ENCODE peak calls at places on chromosomes 11 and 22, in seven cellular contexts. D, A, C, H, I, O and F are unnamed samples.

GRCh38 chr11:100964400-100964799 is 165.2 kb downstream of the PGR start:
- DNase-seq in D (no peak), A (no peak), C (no peak), H (no peak), I (peak; percentile 84), O (no peak), F (no peak)

GRCh38 chr11:57100638-57101312 is 81.0 kb upstream of the LRRC55 start:
- DNase-seq in D (no peak), A (no peak), C (no peak), H (no peak), I (no peak), O (no peak), F (no peak)

GRCh38 chr22:37280718-37281117 is 1.6 kb upstream of the CYTH4 start:
- DNase-seq in D (no peak), A (no peak), C (no peak), H (no peak), I (no peak), O (no peak), F (no peak)

GRCh38 chr11:20310137-20310536 is 53.4 kb upstream of the HTATIP2 start:
- DNase-seq in D (no peak), A (no peak), C (no peak), H (no peak), I (no peak), O (no peak), F (no peak)

GRCh38 chr11:103652013-103652412 is 384.4 kb upstream of the DDI1 start:
- DNase-seq in D (no peak), A (no peak), C (no peak), H (no peak), I (peak; percentile 76), O (no peak), F (no peak)

GRCh38 chr22:41341990-41342389 is 39.8 kb upstream of the TEF start:
- DNase-seq in D (no peak), A (peak; percentile 4), C (peak; percentile 59), H (no peak), I (no peak), O (no peak), F (no peak)

GRCh38 chr11:33773399-33774355 is 643 bp downstream of the FBXO3 start:
- DNase-seq in D (no peak), A (peak; percentile 2), C (peak; percentile 14), H (peak; percentile 77), I (peak; percentile 12), O (no peak), F (peak; percentile 32)

GRCh38 chr11:9535189-9535781 is 38.2 kb upstream of the WEE1 start:
- DNase-seq in D (peak; percentile 84), A (peak; percentile 78), C (peak; percentile 59), H (peak; percentile 84), I (peak; percentile 69), O (peak; percentile 93), F (peak; percentile 76)

GRCh38 chr22:37199103-37199838 is 11.2 kb upstream of the C1QTNF6 start:
- DNase-seq in D (peak; percentile 99), A (peak; percentile 99), C (peak; percentile 99), H (peak; percentile 99), I (peak; percentile 97), O (peak; percentile 99), F (peak; percentile 99)

GRCh38 chr11:122097419-122098001 is 18.5 kb downstream of the BLID start:
- DNase-seq in D (no peak), A (no peak), C (no peak), H (no peak), I (peak; percentile 79), O (no peak), F (no peak)

GRCh38 chr11:46345131-46345597 is 2.1 kb upstream of the DGKZ start:
- DNase-seq in D (no peak), A (no peak), C (no peak), H (peak; percentile 60), I (no peak), O (no peak), F (no peak)

GRCh38 chr11:9858822-9859221 is 194.9 kb downstream of the SWAP70 start:
- DNase-seq in D (no peak), A (no peak), C (peak; percentile 7), H (no peak), I (no peak), O (no peak), F (no peak)

GRCh38 chr22:49303061-49303735 is 524.5 kb downstream of the BRD1 start:
- DNase-seq in D (peak; percentile 41), A (no peak), C (no peak), H (no peak), I (no peak), O (peak; percentile 23), F (no peak)

GRCh38 chr22:25137577-25138525 is 61.8 kb upstream of the CRYBB3 start:
- DNase-seq in D (no peak), A (no peak), C (no peak), H (no peak), I (no peak), O (no peak), F (no peak)

GRCh38 chr11:34181254-34181653 is 75.8 kb downstream of the NAT10 start:
- DNase-seq in D (no peak), A (no peak), C (no peak), H (no peak), I (no peak), O (no peak), F (no peak)

GRCh38 chr11:118076754-118077281 is at the start of gene TMPRSS4:
- DNase-seq in D (no peak), A (no peak), C (no peak), H (no peak), I (no peak), O (no peak), F (no peak)

GRCh38 chr11:2377511-2378443 is 667 bp downstream of the CD81 start:
- DNase-seq in D (no peak), A (peak; percentile 55), C (peak; percentile 44), H (peak; percentile 75), I (no peak), O (no peak), F (peak; percentile 92)

GRCh38 chr11:71977090-71977489 is 21.6 kb upstream of the IL18BP start:
- DNase-seq in D (no peak), A (no peak), C (no peak), H (no peak), I (no peak), O (no peak), F (no peak)

GRCh38 chr22:39518996-39519680 is 1.2 kb upstream of the ATF4 start:
- DNase-seq in D (peak; percentile 73), A (no peak), C (no peak), H (peak; percentile 57), I (peak; percentile 53), O (no peak), F (peak; percentile 58)

GRCh38 chr11:105757107-105757506 is 147.2 kb downstream of the GRIA4 start:
- DNase-seq in D (no peak), A (no peak), C (no peak), H (no peak), I (no peak), O (no peak), F (no peak)

GRCh38 chr11:121614661-121615240 is 162.0 kb upstream of the SORL1-AS1 start:
- DNase-seq in D (no peak), A (no peak), C (no peak), H (no peak), I (no peak), O (no peak), F (no peak)